ENCODE peak calls at places on chromosomes 13 and 19, in ten cellular contexts. V, A, K, X, D, E, H, I, F and T are unnamed samples.

GRCh38 chr19:42286349-42287016 is 15.4 kb upstream of the PRR19 start:
- DNase-seq in A (no peak), I (peak), H (no peak), F (peak), D (no peak), K (no peak), E (peak), V (no peak), X (no peak), T (no peak)

GRCh38 chr19:30146346-30146745 is 204.3 kb downstream of the URI1 start:
- DNase-seq in I (no peak), H (no peak), F (no peak), A (no peak), D (no peak), K (no peak), V (no peak), E (no peak), X (no peak), T (no peak)

GRCh38 chr19:38549061-38549460 is 68.7 kb downstream of the MAP4K1 start:
- DNase-seq in V (no peak), A (no peak), X (no peak), K (no peak), H (no peak), E (no peak), D (no peak), F (no peak), I (no peak), T (no peak)

GRCh38 chr19:17555929-17556813 is 722 bp downstream of the COLGALT1 start:
- DNase-seq in H (peak), I (peak), F (peak), A (no peak), E (peak), X (peak), K (no peak), D (peak), V (peak), T (no peak)

GRCh38 chr13:83765796-83766195 is 116.5 kb downstream of the SLITRK1 start:
- DNase-seq in K (no peak), D (no peak), I (no peak), X (no peak), E (no peak), H (no peak), A (no peak), V (no peak), F (no peak), T (no peak)

GRCh38 chr19:2047449-2048103 is 3.5 kb downstream of the MKNK2 start:
- DNase-seq in A (no peak), D (no peak), F (peak), K (no peak), I (no peak), V (no peak), H (peak), E (no peak), X (peak), T (no peak)

GRCh38 chr13:110109140-110109783 is 197.7 kb downstream of the COL4A1 start:
- DNase-seq in E (no peak), K (no peak), A (no peak), D (no peak), X (no peak), I (no peak), F (no peak), V (peak), H (no peak), T (no peak)

GRCh38 chr13:91744284-91744683 is 345.9 kb downstream of the GPC5 start:
- DNase-seq in E (no peak), I (no peak), F (no peak), V (no peak), H (no peak), K (no peak), D (no peak), X (no peak), A (no peak), T (no peak)

GRCh38 chr13:98014766-98015165 is 61.3 kb downstream of the IPO5 start:
- DNase-seq in H (no peak), X (no peak), D (no peak), F (no peak), E (no peak), V (no peak), K (no peak), I (peak), A (no peak), T (no peak)

GRCh38 chr13:109941221-109941620 is 154.8 kb upstream of the IRS2 start:
- DNase-seq in K (no peak), I (no peak), F (no peak), E (no peak), H (no peak), X (no peak), V (no peak), A (no peak), D (no peak), T (no peak)

GRCh38 chr13:98885605-98886004 is 92.3 kb downstream of the DOCK9 start:
- DNase-seq in K (no peak), F (no peak), D (no peak), I (no peak), H (no peak), E (no peak), A (no peak), V (no peak), X (no peak), T (no peak)

GRCh38 chr19:1424182-1424955 is 13.8 kb upstream of the RPS15 start:
- DNase-seq in D (no peak), V (no peak), H (no peak), X (no peak), I (no peak), A (no peak), F (no peak), E (no peak), K (no peak), T (no peak)

GRCh38 chr13:41139296-41139966 is 6.8 kb upstream of the KBTBD6 start:
- DNase-seq in E (no peak), K (no peak), F (no peak), D (no peak), I (peak), H (no peak), A (no peak), V (no peak), X (no peak), T (no peak)

GRCh38 chr19:10111405-10111811 is at the start of gene P2RY11:
- DNase-seq in F (no peak), I (no peak), H (no peak), D (no peak), A (no peak), X (peak), E (no peak), K (no peak), V (no peak), T (no peak)

GRCh38 chr19:11480927-11481776 is at the start of gene ELAVL3:
- DNase-seq in A (no peak), E (no peak), K (no peak), H (no peak), X (no peak), D (no peak), F (no peak), I (no peak), V (no peak), T (no peak)

GRCh38 chr19:277581-278165 is 13.5 kb downstream of the PLPP2 start:
- DNase-seq in V (no peak), K (no peak), H (no peak), E (no peak), A (no peak), X (no peak), I (peak), F (no peak), D (no peak), T (no peak)

GRCh38 chr13:33744589-33745369 is 73.2 kb upstream of the RFC3 start:
- DNase-seq in F (no peak), H (no peak), D (peak), E (no peak), K (no peak), A (no peak), I (no peak), X (no peak), V (no peak), T (no peak)

GRCh38 chr19:53192771-53193533 is at the start of gene ZNF665:
- DNase-seq in A (no peak), E (peak), I (peak), X (peak), H (no peak), D (peak), K (peak), F (peak), V (peak), T (peak)

GRCh38 chr19:934865-935422 is 9.1 kb downstream of the ARID3A start:
- DNase-seq in K (peak), E (peak), X (peak), V (peak), D (peak), H (peak), A (no peak), I (peak), F (peak), T (peak)

GRCh38 chr13:112213467-112214245 is 146.7 kb downstream of the SOX1 start:
- DNase-seq in E (no peak), I (no peak), X (peak), K (no peak), H (peak), D (no peak), V (no peak), F (no peak), A (no peak), T (no peak)

GRCh38 chr13:75736132-75736531 is 100.0 kb downstream of the LMO7 start:
- DNase-seq in K (no peak), H (no peak), A (no peak), V (no peak), I (no peak), F (no peak), X (no peak), D (no peak), E (no peak), T (no peak)

GRCh38 chr13:26605845-26606244 is 48.4 kb downstream of the WASF3 start:
- DNase-seq in F (no peak), D (no peak), V (no peak), E (no peak), H (peak), A (peak), X (no peak), I (no peak), K (no peak), T (no peak)

GRCh38 chr19:35248310-35249145 is at the start of gene LSR:
- DNase-seq in I (no peak), V (peak), K (no peak), D (peak), F (no peak), A (peak), H (peak), E (no peak), X (peak), T (peak)

GRCh38 chr19:13150919-13151604 is 851 bp downstream of the IER2 start:
- DNase-seq in D (peak), H (no peak), K (no peak), X (peak), F (peak), A (no peak), I (no peak), E (peak), V (peak), T (no peak)

GRCh38 chr13:107370036-107370785 is 802.3 kb upstream of the ARGLU1 start:
- DNase-seq in A (no peak), E (no peak), I (peak), H (no peak), X (no peak), V (no peak), D (no peak), F (no peak), K (no peak), T (no peak)

DNA sequence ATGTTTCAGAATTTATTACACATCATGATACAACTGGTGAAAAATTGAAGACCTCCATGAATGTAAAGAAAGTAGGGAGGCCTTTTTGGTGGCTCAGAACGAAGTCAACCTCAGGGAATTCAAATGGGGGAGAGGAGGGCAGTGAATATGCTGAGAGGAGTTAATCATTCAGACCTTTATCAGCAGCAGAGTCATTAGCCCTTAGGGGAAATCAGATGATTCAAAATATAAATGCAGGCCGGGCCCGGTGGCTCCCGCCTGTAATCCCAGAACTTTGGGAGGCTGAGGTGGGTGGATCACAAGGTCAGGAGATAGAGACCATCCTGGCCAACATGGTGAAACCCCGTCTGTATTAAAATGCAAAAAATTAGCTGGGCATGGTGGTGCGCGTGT is 80.4 kb upstream of the ZNF420 start:
- DNase-seq in X (no peak), D (no peak), F (no peak), K (no peak), E (no peak), V (no peak), A (no peak), H (no peak), I (no peak), T (no peak)
- TF ChIP-seq POLR2A in X (no peak), D (no peak), F (no peak), K (no peak), E (no peak), V (no peak), A (no peak), H (no peak), I (no peak), T (no peak)

GRCh38 chr19:33175886-33176669 is 18.1 kb upstream of the LRP3 start:
- DNase-seq in I (peak), D (no peak), X (no peak), K (no peak), F (peak), A (no peak), V (peak), E (no peak), H (peak), T (no peak)
- TF ChIP-seq CTCF in I (no peak), D (no peak), X (no peak), K (no peak), F (no peak), A (peak), V (no peak), E (no peak), H (no peak), T (no peak)

GRCh38 chr19:47109541-47110375 is 3.8 kb downstream of the ZC3H4 start:
- DNase-seq in V (no peak), A (no peak), F (no peak), K (no peak), I (peak), H (peak), X (no peak), E (no peak), D (no peak), T (no peak)
- TF ChIP-seq POLR2A in V (no peak), A (no peak), F (no peak), K (no peak), I (no peak), H (no peak), X (no peak), E (no peak), D (peak), T (no peak)

GRCh38 chr13:71659427-71659826 is 207.6 kb downstream of the DACH1 start:
- DNase-seq in K (no peak), X (no peak), H (no peak), F (no peak), V (no peak), I (no peak), A (no peak), D (no peak), E (no peak), T (no peak)

GRCh38 chr13:71663431-71663830 is 203.6 kb downstream of the DACH1 start:
- DNase-seq in I (no peak), A (no peak), D (no peak), K (no peak), H (no peak), V (no peak), X (no peak), F (no peak), E (no peak), T (no peak)

DNA sequence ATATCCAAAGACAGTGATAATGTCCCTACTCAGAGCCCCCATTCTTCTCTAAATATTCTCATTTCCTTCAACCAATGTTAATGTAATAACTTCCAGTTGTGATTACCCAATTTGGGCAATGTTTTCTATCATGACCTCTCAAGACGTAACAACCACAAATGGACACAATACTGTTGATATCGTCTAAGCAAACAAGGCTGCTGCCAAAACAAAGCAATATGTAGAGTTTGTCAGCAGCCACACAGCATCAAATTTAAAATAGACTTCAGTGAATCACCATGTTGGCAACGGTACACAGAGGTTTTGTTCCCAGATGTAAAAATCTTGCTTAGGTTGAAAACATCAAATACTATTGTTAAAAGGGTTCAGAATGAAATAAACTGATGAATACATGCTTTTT is 205.1 kb downstream of the DACH1 start:
- DNase-seq in V (no peak), A (no peak), D (no peak), X (no peak), I (peak), H (no peak), E (no peak), F (no peak), K (no peak), T (no peak)
- TF ChIP-seq CTCF in V (no peak), A (no peak), D (no peak), X (no peak), I (no peak), H (no peak), E (no peak), F (no peak), K (no peak), T (no peak)

GRCh38 chr13:28449826-28450773 is 44.8 kb downstream of the FLT1 start:
- DNase-seq in D (no peak), H (no peak), K (no peak), A (no peak), X (no peak), V (no peak), F (no peak), I (no peak), E (no peak), T (no peak)

GRCh38 chr13:28448959-28449358 is 46.0 kb downstream of the FLT1 start:
- DNase-seq in I (no peak), D (no peak), V (no peak), F (no peak), K (no peak), E (no peak), X (no peak), H (no peak), A (no peak), T (no peak)

GRCh38 chr13:28447989-28448388 is 46.9 kb downstream of the FLT1 start:
- DNase-seq in H (no peak), K (no peak), I (no peak), E (no peak), D (no peak), X (no peak), V (no peak), A (no peak), F (no peak), T (no peak)

GRCh38 chr13:28452755-28453154 is 42.2 kb downstream of the FLT1 start:
- DNase-seq in E (no peak), X (no peak), D (no peak), I (no peak), H (no peak), F (no peak), V (no peak), K (no peak), A (no peak), T (no peak)

GRCh38 chr13:28451482-28452217 is 43.3 kb downstream of the FLT1 start:
- DNase-seq in X (no peak), I (no peak), H (no peak), D (no peak), F (no peak), V (no peak), K (no peak), A (no peak), E (no peak), T (no peak)
- TF ChIP-seq POLR2A in X (no peak), I (no peak), H (no peak), D (no peak), F (no peak), V (no peak), K (no peak), A (peak), E (no peak), T (no peak)